ENCODE peak calls at places on chromosomes 3 and 15, in six cellular contexts. I is IMR-90, H is Peyer's patch, Q is tibial nerve, Z is left ventricle myocardium inferior, W is K562. P is an unnamed sample.

GRCh38 chr15:68230157-68231100 is 901 bp upstream of the CLN6 start:
- DNase-seq in I (peak; percentile 10), H (no peak), Q (no peak), Z (no peak), W (no peak), P (peak; percentile 28)

GRCh38 chr3:5095879-5096278 is 26.2 kb upstream of the ARL8B start:
- DNase-seq in I (peak; percentile 5), H (no peak), Q (no peak), Z (peak; percentile 51), W (no peak), P (no peak)

GRCh38 chr15:94644433-94644832 is 413.1 kb downstream of the MCTP2 start:
- DNase-seq in I (no peak), H (no peak), Q (no peak), Z (no peak), W (no peak), P (no peak)

GRCh38 chr3:31343075-31343474 is 189.7 kb upstream of the STT3B start:
- DNase-seq in I (no peak), H (no peak), Q (no peak), Z (no peak), W (no peak), P (no peak)

GRCh38 chr3:111763968-111764367 is 95.1 kb upstream of the PHLDB2 start:
- DNase-seq in I (peak; percentile 82), H (no peak), Q (peak; percentile 65), Z (no peak), W (no peak), P (no peak)

GRCh38 chr3:106193876-106194275 is 325.1 kb upstream of the CBLB start:
- DNase-seq in I (peak; percentile 39), H (no peak), Q (no peak), Z (no peak), W (no peak), P (no peak)

GRCh38 chr3:149812165-149812605 is 830 bp upstream of the RNF13 start:
- DNase-seq in I (no peak), H (no peak), Q (no peak), Z (no peak), W (no peak), P (no peak)

GRCh38 chr3:17399586-17399985 is 342.8 kb downstream of the TBC1D5 start:
- DNase-seq in I (no peak), H (no peak), Q (no peak), Z (no peak), W (no peak), P (no peak)

GRCh38 chr15:76163429-76164020 is 103.7 kb downstream of the TMEM266 start:
- DNase-seq in I (peak; percentile 79), H (peak; percentile 19), Q (peak; percentile 24), Z (peak; percentile 79), W (no peak), P (peak; percentile 30)

GRCh38 chr15:62770752-62771151 is 271.8 kb upstream of the TPM1 start:
- DNase-seq in I (peak; percentile 94), H (no peak), Q (no peak), Z (no peak), W (no peak), P (no peak)

GRCh38 chr3:48898383-48899234 is at the start of gene SLC25A20:
- DNase-seq in I (peak; percentile 78), H (peak; percentile 91), Q (peak; percentile 79), Z (peak; percentile 94), W (peak; percentile 91), P (peak; percentile 87)

GRCh38 chr15:58453931-58454793 is 22.4 kb downstream of the LIPC start:
- DNase-seq in I (no peak), H (no peak), Q (no peak), Z (no peak), W (no peak), P (peak; percentile 98)

GRCh38 chr15:101390462-101390861 is 95.4 kb upstream of the SNRPA1 start:
- DNase-seq in I (no peak), H (no peak), Q (no peak), Z (no peak), W (no peak), P (no peak)

GRCh38 chr15:91855684-91856553 is 2.4 kb downstream of the SLCO3A1 start:
- DNase-seq in I (no peak), H (no peak), Q (no peak), Z (no peak), W (no peak), P (peak; percentile 75)

GRCh38 chr3:72767927-72768880 is 80.0 kb downstream of the SHQ1 start:
- DNase-seq in I (no peak), H (no peak), Q (no peak), Z (no peak), W (no peak), P (no peak)

GRCh38 chr3:173584093-173584833 is 186.7 kb downstream of the NLGN1 start:
- DNase-seq in I (peak; percentile 44), H (no peak), Q (peak; percentile 45), Z (no peak), W (peak; percentile 12), P (peak; percentile 66)

GRCh38 chr3:48847586-48848423 is at the start of gene PRKAR2A:
- DNase-seq in I (peak; percentile 83), H (peak; percentile 86), Q (peak; percentile 74), Z (peak; percentile 91), W (peak; percentile 93), P (peak; percentile 85)

GRCh38 chr3:51434746-51435323 is 43.8 kb downstream of the RBM15B start:
- DNase-seq in I (peak; percentile 41), H (no peak), Q (peak; percentile 51), Z (no peak), W (peak; percentile 26), P (peak; percentile 64)

GRCh38 chr15:82552861-82553260 is 12.6 kb upstream of the RPS17 start:
- DNase-seq in I (no peak), H (no peak), Q (no peak), Z (no peak), W (no peak), P (no peak)

GRCh38 chr3:149251186-149251585 is 29.6 kb upstream of the CP start:
- DNase-seq in I (no peak), H (no peak), Q (no peak), Z (no peak), W (no peak), P (no peak)

GRCh38 chr3:35254917-35255316 is 384.4 kb upstream of the ARPP21 start:
- DNase-seq in I (no peak), H (no peak), Q (no peak), Z (no peak), W (no peak), P (no peak)

GRCh38 chr3:10438902-10439610 is 66.3 kb downstream of the ATP2B2 start:
- DNase-seq in I (peak; percentile 15), H (no peak), Q (no peak), Z (no peak), W (no peak), P (no peak)

GRCh38 chr3:31567036-31567435 is 34.3 kb downstream of the STT3B start:
- DNase-seq in I (no peak), H (peak; percentile 23), Q (no peak), Z (no peak), W (peak; percentile 47), P (no peak)

GRCh38 chr3:86702381-86702958 is 288.5 kb downstream of the VGLL3 start:
- DNase-seq in I (peak; percentile 1), H (no peak), Q (no peak), Z (no peak), W (peak; percentile 8), P (peak; percentile 49)

GRCh38 chr3:159257954-159258353 is 456.1 kb downstream of the MFSD1 start:
- DNase-seq in I (no peak), H (no peak), Q (no peak), Z (no peak), W (no peak), P (no peak)
- H3K4me3 ChIP-seq in I (no peak overlapping the region), H (no peak overlapping the region), Q (no peak overlapping the region), Z (no peak overlapping the region), W (no peak overlapping the region), P (no peak overlapping the region)

DNA sequence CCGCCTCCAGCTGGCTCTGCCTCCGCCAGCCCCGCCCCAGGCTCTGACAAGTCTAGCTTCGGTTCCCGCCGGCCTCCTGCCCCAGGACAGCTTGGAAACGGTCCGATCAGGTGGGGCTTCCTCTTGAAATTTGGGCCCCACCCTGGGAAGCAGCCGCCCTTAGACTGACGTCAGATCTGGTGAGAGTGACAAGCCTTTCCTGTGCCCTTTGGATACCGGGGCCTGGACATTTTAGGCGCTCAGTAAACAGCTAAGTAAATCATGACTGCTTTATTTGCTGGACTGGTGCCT is 378 bp upstream of the HYAL3 start:
- DNase-seq in I (no peak), H (no peak), Q (no peak), Z (no peak), W (no peak), P (no peak)
- H3K4me1 ChIP-seq in I (peaks cover 13% of the 10 kb centered on the region), H (peaks cover 3% of the 10 kb centered on the region), Q (no peaks in the 10 kb centered on the region), Z (peaks cover 58% of the 10 kb centered on the region), W (peaks cover 71% of the 10 kb centered on the region), P (peaks cover 8% of the 10 kb centered on the region)

DNA sequence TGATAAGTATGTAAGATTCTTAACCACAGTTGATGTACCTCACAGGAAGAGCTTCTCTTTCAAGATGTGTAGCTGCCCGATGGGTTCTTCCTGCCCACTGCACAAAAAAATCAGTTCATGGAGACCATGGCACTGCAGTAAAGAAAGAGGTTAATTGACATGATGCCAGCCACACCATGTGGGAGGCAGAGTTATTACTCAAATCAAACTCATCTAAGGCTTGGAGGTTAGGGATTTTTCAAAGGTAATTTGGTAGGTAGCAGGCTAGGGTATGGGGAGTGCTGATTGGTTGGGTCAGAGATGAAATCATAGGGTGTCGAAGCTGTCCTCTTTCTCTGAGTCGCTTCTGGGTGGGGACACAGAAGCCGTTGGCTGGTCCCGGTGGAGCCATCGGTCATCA is 57.4 kb upstream of the BDH1 start:
- DNase-seq in I (no peak), H (no peak), Q (no peak), Z (no peak), W (no peak), P (no peak)
- H3K9me3 ChIP-seq in I (no peaks in the 10 kb centered on the region), H (no peaks in the 10 kb centered on the region), Q (no peaks in the 10 kb centered on the region), Z (peaks cover 7% of the 10 kb centered on the region), W (peaks cover 3% of the 10 kb centered on the region), P (no peaks in the 10 kb centered on the region)

GRCh38 chr15:40097096-40097967 is 11.3 kb downstream of the BMF start:
- DNase-seq in I (no peak), H (no peak), Q (no peak), Z (no peak), W (no peak), P (no peak)

GRCh38 chr15:40100133-40100946 is 8.3 kb downstream of the BMF start:
- DNase-seq in I (no peak), H (no peak), Q (no peak), Z (no peak), W (no peak), P (no peak)

GRCh38 chr15:40097968-40098476 is 10.7 kb downstream of the BMF start:
- DNase-seq in I (no peak), H (peak; percentile 71), Q (peak; percentile 48), Z (peak; percentile 65), W (peak; percentile 53), P (no peak)

GRCh38 chr15:40096094-40096876 is 12.4 kb downstream of the BMF start:
- DNase-seq in I (no peak), H (no peak), Q (no peak), Z (no peak), W (no peak), P (no peak)

GRCh38 chr15:40098489-40099261 is 10.0 kb downstream of the BMF start:
- DNase-seq in I (peak; percentile 98), H (peak; percentile 89), Q (peak; percentile 67), Z (peak; percentile 52), W (peak; percentile 89), P (peak; percentile 95)
- H3K4me3 ChIP-seq in I (no peak overlapping the region), H (peak overlapping the region; percentile 11), Q (no peak overlapping the region), Z (peak overlapping the region; percentile 39), W (peak overlapping the region; percentile 9), P (peak overlapping the region; percentile 33)

GRCh38 chr15:64462492-64462891 is 2.1 kb downstream of the ZNF609 start:
- DNase-seq in I (no peak), H (no peak), Q (no peak), Z (no peak), W (no peak), P (no peak)
- H3K4me1 ChIP-seq in I (peaks cover 10% of the 10 kb centered on the region), H (peaks cover 2% of the 10 kb centered on the region), Q (peaks cover 5% of the 10 kb centered on the region), Z (peaks cover 69% of the 10 kb centered on the region), W (peaks cover 9% of the 10 kb centered on the region), P (peaks cover 25% of the 10 kb centered on the region)